ENCODE peak calls at places on chromosomes 16 and 17, in eight cellular contexts. J is heart right ventricle; U is left cardiac atrium; V is right cardiac atrium; I is activated T-cell treated with anti-CD3 and anti-CD28 coated beads, Interleukin-2, amount 50 U/mL, for 4 hours; H is Ammon's horn; M is renal cortical epithelial cell; C is skeletal muscle cell. Z is an unnamed sample.
A peak's percentile ranks its signal among the peaks of the same experiment; 100 is the strongest.

GRCh38 chr17:78237403-78238012 is 6.1 kb downstream of the TMEM235 start:
- DNase-seq in H (peak; percentile 95), V (peak; percentile 48), J (no peak), M (no peak), I (no peak), C (no peak), U (no peak), Z (no peak)

GRCh38 chr16:67071476-67072048 is 38.2 kb upstream of the PHAF1 start:
- DNase-seq in I (no peak), C (no peak), V (no peak), H (peak; percentile 23), M (no peak), U (no peak), J (no peak), Z (no peak)

GRCh38 chr16:60564588-60564987 is 1471.7 kb downstream of the CDH8 start:
- DNase-seq in J (no peak), M (no peak), C (no peak), I (no peak), U (no peak), V (no peak), H (no peak), Z (no peak)

GRCh38 chr16:58252716-58253115 is 42.1 kb downstream of the PRSS54 start:
- DNase-seq in H (no peak), C (no peak), I (no peak), M (no peak), J (no peak), U (no peak), V (no peak), Z (no peak)

GRCh38 chr17:51016099-51016498 is 104.6 kb downstream of the SPAG9 start:
- DNase-seq in V (no peak), H (no peak), J (no peak), U (no peak), I (no peak), M (no peak), C (no peak), Z (no peak)

GRCh38 chr16:67311607-67312449 is 14.7 kb downstream of the KCTD19 start:
- DNase-seq in H (peak; percentile 46), J (no peak), V (no peak), M (peak; percentile 99), U (peak; percentile 70), I (peak; percentile 44), C (peak; percentile 100), Z (peak; percentile 100)

GRCh38 chr16:984106-984505 is 2.5 kb downstream of the SOX8 start:
- DNase-seq in U (no peak), J (no peak), I (no peak), H (no peak), C (no peak), M (no peak), V (peak; percentile 54), Z (no peak)

GRCh38 chr17:58311429-58311894 is 17.1 kb downstream of the TSPOAP1 start:
- DNase-seq in H (no peak), U (peak; percentile 17), J (no peak), C (no peak), M (no peak), V (no peak), I (no peak), Z (no peak)

GRCh38 chr16:80896778-80897177 is 92.4 kb upstream of the CDYL2 start:
- DNase-seq in C (no peak), V (no peak), M (no peak), I (no peak), J (no peak), H (no peak), U (no peak), Z (no peak)

GRCh38 chr16:84761448-84762368 is 58.1 kb upstream of the CRISPLD2 start:
- DNase-seq in J (no peak), I (no peak), V (no peak), U (no peak), C (no peak), M (no peak), H (no peak), Z (no peak)

GRCh38 chr16:70390774-70391173 is 44.1 kb downstream of the DDX19A start:
- DNase-seq in I (no peak), U (no peak), V (peak; percentile 7), C (no peak), J (no peak), M (peak; percentile 52), H (no peak), Z (no peak)

GRCh38 chr17:45413498-45413923 is 19.2 kb downstream of the ARHGAP27 start:
- DNase-seq in J (peak; percentile 60), I (no peak), M (no peak), U (peak; percentile 55), C (no peak), H (peak; percentile 58), V (peak; percentile 88), Z (no peak)

GRCh38 chr17:1939979-1940809 is 84.9 kb downstream of the RTN4RL1 start:
- DNase-seq in C (peak; percentile 20), J (no peak), M (no peak), I (no peak), U (no peak), H (no peak), V (peak; percentile 82), Z (no peak)

GRCh38 chr17:40072481-40073346 is 9.9 kb downstream of the THRA start:
- DNase-seq in U (no peak), I (no peak), C (no peak), H (no peak), J (no peak), M (no peak), V (peak; percentile 78), Z (no peak)

GRCh38 chr17:7717756-7718350 is 309 bp downstream of the DNAH2 start:
- DNase-seq in J (no peak), M (no peak), U (no peak), V (no peak), I (no peak), H (peak; percentile 56), C (peak; percentile 5), Z (no peak)

GRCh38 chr17:27586203-27586701 is 44.7 kb upstream of the LGALS9 start:
- DNase-seq in H (no peak), J (no peak), I (no peak), C (no peak), U (no peak), V (peak; percentile 14), M (no peak), Z (peak; percentile 51)

GRCh38 chr16:1043831-1044514 is 28.6 kb upstream of the SSTR5 start:
- DNase-seq in J (no peak), I (no peak), H (no peak), U (no peak), V (no peak), C (no peak), M (no peak), Z (no peak)

GRCh38 chr16:76386784-76387183 is 109.6 kb downstream of the CNTNAP4 start:
- DNase-seq in H (no peak), C (no peak), I (no peak), M (peak; percentile 1), V (no peak), J (no peak), U (no peak), Z (no peak)

GRCh38 chr16:592518-593306 is 2.8 kb downstream of the RAB40C start:
- DNase-seq in M (peak; percentile 72), V (peak; percentile 69), J (no peak), H (peak; percentile 77), C (no peak), I (no peak), U (peak; percentile 61), Z (no peak)

GRCh38 chr16:2852003-2852730 is 5.8 kb downstream of the PRSS22 start:
- DNase-seq in M (no peak), J (no peak), U (no peak), V (no peak), I (no peak), H (no peak), C (no peak), Z (no peak)

GRCh38 chr17:7177210-7177953 is 1.8 kb downstream of the ASGR1 start:
- DNase-seq in I (peak; percentile 58), M (peak; percentile 21), C (no peak), J (peak; percentile 50), V (peak; percentile 81), U (peak; percentile 66), H (peak; percentile 81), Z (peak; percentile 7)

GRCh38 chr17:10162034-10162433 is 36.4 kb downstream of the GAS7 start:
- DNase-seq in H (no peak), M (no peak), I (no peak), J (no peak), U (peak; percentile 35), V (no peak), C (no peak), Z (no peak)

GRCh38 chr17:45052052-45052772 is 780 bp upstream of the DCAKD start:
- DNase-seq in C (no peak), U (peak; percentile 62), I (no peak), H (peak; percentile 19), J (peak; percentile 52), M (no peak), V (peak; percentile 85), Z (no peak)

GRCh38 chr16:57600048-57600835 is 28.2 kb upstream of the ADGRG1 start:
- DNase-seq in J (peak; percentile 52), H (no peak), V (peak; percentile 77), M (peak; percentile 74), I (no peak), C (no peak), U (peak; percentile 59), Z (no peak)

GRCh38 chr17:79573196-79573929 is 37.5 kb downstream of the RBFOX3 start:
- DNase-seq in M (peak; percentile 26), V (peak; percentile 10), I (no peak), H (no peak), U (no peak), J (no peak), C (no peak), Z (no peak)

GRCh38 chr16:23143391-23143790 is 5.9 kb downstream of the USP31 start:
- DNase-seq in M (no peak), I (no peak), C (no peak), U (no peak), H (no peak), J (no peak), V (no peak), Z (no peak)

GRCh38 chr17:78645421-78646295 is 68.5 kb upstream of the DNAH17 start:
- DNase-seq in C (no peak), I (peak; percentile 61), M (no peak), V (peak; percentile 93), J (peak; percentile 77), U (peak; percentile 89), H (peak; percentile 74), Z (no peak)

GRCh38 chr16:12498077-12498476 is 305.6 kb downstream of the CPPED1 start:
- DNase-seq in M (peak; percentile 26), U (no peak), J (no peak), H (peak; percentile 23), V (no peak), I (no peak), C (no peak), Z (no peak)